ENCODE peak calls at places on chromosome 21, in seven cellular contexts. One of them, this sample, is unnamed.

GRCh38 chr21:44492572-44493385 is 37.5 kb downstream of the LRRC3 start:
- DNase-seq in ovary: no peak
- DNase-seq in ascending aorta: no peak
- DNase-seq in CD8-positive, alpha-beta T cell: no peak
- DNase-seq in foreskin keratinocyte: no peak
- DNase-seq in lower lobe of right lung: no peak
- DNase-seq in heart left ventricle: no peak
- DNase-seq in this sample: no peak

GRCh38 chr21:32426592-32427051 is 14.1 kb downstream of the EVA1C start:
- DNase-seq in ovary: no peak
- DNase-seq in ascending aorta: no peak
- DNase-seq in CD8-positive, alpha-beta T cell: no peak
- DNase-seq in foreskin keratinocyte: no peak
- DNase-seq in lower lobe of right lung: no peak
- DNase-seq in heart left ventricle: no peak
- DNase-seq in this sample: no peak

GRCh38 chr21:17466166-17466565 is 46.7 kb upstream of the CXADR start:
- DNase-seq in ovary: no peak
- DNase-seq in ascending aorta: no peak
- DNase-seq in CD8-positive, alpha-beta T cell: no peak
- DNase-seq in foreskin keratinocyte: peak; percentile 46
- DNase-seq in lower lobe of right lung: no peak
- DNase-seq in heart left ventricle: no peak
- DNase-seq in this sample: no peak

GRCh38 chr21:43667191-43667904 is 8.0 kb downstream of the RRP1B start:
- DNase-seq in ovary: no peak
- DNase-seq in ascending aorta: no peak
- DNase-seq in CD8-positive, alpha-beta T cell: no peak
- DNase-seq in foreskin keratinocyte: no peak
- DNase-seq in lower lobe of right lung: no peak
- DNase-seq in heart left ventricle: no peak
- DNase-seq in this sample: no peak

GRCh38 chr21:37149411-37149810 is 76.4 kb downstream of the TTC3 start:
- DNase-seq in ovary: no peak
- DNase-seq in ascending aorta: no peak
- DNase-seq in CD8-positive, alpha-beta T cell: no peak
- DNase-seq in foreskin keratinocyte: no peak
- DNase-seq in lower lobe of right lung: no peak
- DNase-seq in heart left ventricle: no peak
- DNase-seq in this sample: peak; percentile 58

GRCh38 chr21:31162827-31163226 is 124.6 kb upstream of the KRTAP19-8 start:
- DNase-seq in ovary: no peak
- DNase-seq in ascending aorta: no peak
- DNase-seq in CD8-positive, alpha-beta T cell: no peak
- DNase-seq in foreskin keratinocyte: no peak
- DNase-seq in lower lobe of right lung: no peak
- DNase-seq in heart left ventricle: no peak
- DNase-seq in this sample: no peak

GRCh38 chr21:31909153-31909771 is 36.4 kb downstream of the HUNK start:
- DNase-seq in ovary: no peak
- DNase-seq in ascending aorta: no peak
- DNase-seq in CD8-positive, alpha-beta T cell: no peak
- DNase-seq in foreskin keratinocyte: no peak
- DNase-seq in lower lobe of right lung: no peak
- DNase-seq in heart left ventricle: no peak
- DNase-seq in this sample: no peak

GRCh38 chr21:18245493-18245967 is 897 bp downstream of the CHODL start:
- DNase-seq in ovary: peak; percentile 13
- DNase-seq in ascending aorta: peak; percentile 62
- DNase-seq in CD8-positive, alpha-beta T cell: no peak
- DNase-seq in foreskin keratinocyte: peak; percentile 2
- DNase-seq in lower lobe of right lung: no peak
- DNase-seq in heart left ventricle: no peak
- DNase-seq in this sample: no peak

GRCh38 chr21:28385845-28386244 is 606.8 kb downstream of the LTN1 start:
- DNase-seq in ovary: no peak
- DNase-seq in ascending aorta: no peak
- DNase-seq in CD8-positive, alpha-beta T cell: no peak
- DNase-seq in foreskin keratinocyte: no peak
- DNase-seq in lower lobe of right lung: no peak
- DNase-seq in heart left ventricle: no peak
- DNase-seq in this sample: no peak

GRCh38 chr21:21788591-21788990 is 790.4 kb downstream of the NCAM2 start:
- DNase-seq in ovary: no peak
- DNase-seq in ascending aorta: no peak
- DNase-seq in CD8-positive, alpha-beta T cell: no peak
- DNase-seq in foreskin keratinocyte: no peak
- DNase-seq in lower lobe of right lung: no peak
- DNase-seq in heart left ventricle: no peak
- DNase-seq in this sample: no peak

GRCh38 chr21:44914176-44914874 is 6.4 kb downstream of the ITGB2 start:
- DNase-seq in ovary: no peak
- DNase-seq in ascending aorta: no peak
- DNase-seq in CD8-positive, alpha-beta T cell: peak; percentile 57
- DNase-seq in foreskin keratinocyte: no peak
- DNase-seq in lower lobe of right lung: peak; percentile 78
- DNase-seq in heart left ventricle: peak; percentile 77
- DNase-seq in this sample: no peak

GRCh38 chr21:29271927-29272333 is 26.8 kb upstream of the BACH1 start:
- DNase-seq in ovary: no peak
- DNase-seq in ascending aorta: no peak
- DNase-seq in CD8-positive, alpha-beta T cell: no peak
- DNase-seq in foreskin keratinocyte: no peak
- DNase-seq in lower lobe of right lung: no peak
- DNase-seq in heart left ventricle: no peak
- DNase-seq in this sample: no peak

GRCh38 chr21:37746849-37747248 is 169.4 kb downstream of the KCNJ6 start:
- DNase-seq in ovary: no peak
- DNase-seq in ascending aorta: no peak
- DNase-seq in CD8-positive, alpha-beta T cell: no peak
- DNase-seq in foreskin keratinocyte: no peak
- DNase-seq in lower lobe of right lung: no peak
- DNase-seq in heart left ventricle: no peak
- DNase-seq in this sample: no peak

GRCh38 chr21:38822754-38823374 is 17.1 kb downstream of the ETS2 start:
- DNase-seq in ovary: no peak
- DNase-seq in ascending aorta: no peak
- DNase-seq in CD8-positive, alpha-beta T cell: no peak
- DNase-seq in foreskin keratinocyte: no peak
- DNase-seq in lower lobe of right lung: no peak
- DNase-seq in heart left ventricle: no peak
- DNase-seq in this sample: no peak

GRCh38 chr21:21682172-21682571 is 684.0 kb downstream of the NCAM2 start:
- DNase-seq in ovary: no peak
- DNase-seq in ascending aorta: no peak
- DNase-seq in CD8-positive, alpha-beta T cell: no peak
- DNase-seq in foreskin keratinocyte: no peak
- DNase-seq in lower lobe of right lung: no peak
- DNase-seq in heart left ventricle: no peak
- DNase-seq in this sample: no peak

GRCh38 chr21:33434770-33435360 is 31.7 kb downstream of the IFNGR2 start:
- DNase-seq in ovary: no peak
- DNase-seq in ascending aorta: no peak
- DNase-seq in CD8-positive, alpha-beta T cell: no peak
- DNase-seq in foreskin keratinocyte: peak; percentile 90
- DNase-seq in lower lobe of right lung: peak; percentile 24
- DNase-seq in heart left ventricle: no peak
- DNase-seq in this sample: peak; percentile 69

GRCh38 chr21:37237764-37238163 is 29.4 kb downstream of the VPS26C start:
- DNase-seq in ovary: no peak
- DNase-seq in ascending aorta: no peak
- DNase-seq in CD8-positive, alpha-beta T cell: no peak
- DNase-seq in foreskin keratinocyte: no peak
- DNase-seq in lower lobe of right lung: no peak
- DNase-seq in heart left ventricle: no peak
- DNase-seq in this sample: no peak

DNA sequence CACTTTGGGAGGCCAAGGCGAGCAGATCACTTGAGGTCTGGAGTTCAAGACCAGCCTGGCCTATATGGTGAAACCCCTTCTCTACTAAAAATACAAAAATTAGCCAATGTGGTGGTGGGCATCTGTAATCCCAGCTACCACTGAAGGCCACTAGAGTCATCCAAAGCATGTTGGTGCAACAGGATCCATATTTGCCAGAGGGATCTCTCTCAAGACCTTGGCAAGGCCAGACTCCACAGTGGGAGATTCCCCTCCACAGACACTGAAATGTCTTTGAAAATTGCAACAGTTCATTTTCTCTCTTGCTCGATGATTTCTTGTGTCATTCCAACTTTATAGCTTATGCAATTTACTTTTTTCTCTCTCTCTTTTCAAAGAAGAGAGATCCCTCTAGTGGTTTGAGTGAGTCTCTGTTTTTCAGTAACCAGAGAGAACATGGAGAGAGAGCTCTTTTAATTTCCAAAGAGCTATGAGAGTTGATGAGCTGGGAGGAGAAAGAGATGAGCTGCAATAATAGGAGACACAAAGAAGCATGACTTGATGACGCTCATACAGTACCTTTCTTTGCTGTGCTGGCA is 176.8 kb upstream of the USP25 start:
- DNase-seq in ovary: no peak
- DNase-seq in ascending aorta: no peak
- DNase-seq in CD8-positive, alpha-beta T cell: no peak
- DNase-seq in foreskin keratinocyte: no peak
- DNase-seq in lower lobe of right lung: no peak
- DNase-seq in heart left ventricle: no peak
- DNase-seq in this sample: no peak
- TF ChIP-seq CTCF in ovary: no peak
- TF ChIP-seq CTCF in ascending aorta: no peak
- TF ChIP-seq CTCF in CD8-positive, alpha-beta T cell: peak; percentile 71
- TF ChIP-seq CTCF in foreskin keratinocyte: peak; percentile 70
- TF ChIP-seq CTCF in lower lobe of right lung: peak; percentile 41
- TF ChIP-seq CTCF in heart left ventricle: peak; percentile 37
- TF ChIP-seq CTCF in this sample: peak; percentile 46

DNA sequence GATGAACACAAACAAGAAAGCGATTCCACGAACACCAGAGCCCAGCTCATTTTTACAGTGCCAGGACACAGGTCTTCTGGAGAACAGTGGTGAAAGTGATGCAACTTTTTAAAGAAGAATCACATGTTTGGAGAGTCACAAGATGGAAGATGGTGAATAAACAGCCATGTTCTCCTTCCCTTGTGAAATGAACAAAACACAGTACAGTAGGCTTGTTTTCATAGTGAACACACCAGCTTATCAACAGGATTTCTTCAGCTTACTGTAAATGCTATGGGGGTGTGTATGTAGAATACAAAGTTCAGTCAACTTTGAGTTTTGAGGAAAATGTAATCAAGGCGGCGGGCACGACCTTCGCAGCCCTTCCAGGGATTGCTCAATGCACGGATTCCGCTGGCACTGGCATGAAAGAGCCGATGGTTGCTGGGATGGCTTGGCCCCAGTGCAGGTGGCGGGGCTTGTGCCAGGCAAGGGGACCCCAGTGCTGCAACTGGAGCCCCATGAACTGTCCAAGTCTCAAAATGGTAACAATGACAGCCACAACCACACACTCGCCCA is 9.7 kb downstream of the TMPRSS3 start:
- DNase-seq in ovary: no peak
- DNase-seq in ascending aorta: no peak
- DNase-seq in CD8-positive, alpha-beta T cell: no peak
- DNase-seq in foreskin keratinocyte: no peak
- DNase-seq in lower lobe of right lung: no peak
- DNase-seq in heart left ventricle: no peak
- DNase-seq in this sample: no peak
- H3K27ac ChIP-seq in ovary: no peak overlapping the region
- H3K27ac ChIP-seq in ascending aorta: no peak overlapping the region
- H3K27ac ChIP-seq in CD8-positive, alpha-beta T cell: no peak overlapping the region
- H3K27ac ChIP-seq in foreskin keratinocyte: no peak overlapping the region
- H3K27ac ChIP-seq in lower lobe of right lung: no peak overlapping the region
- H3K27ac ChIP-seq in heart left ventricle: no peak overlapping the region
- H3K27ac ChIP-seq in this sample: no peak overlapping the region

DNA sequence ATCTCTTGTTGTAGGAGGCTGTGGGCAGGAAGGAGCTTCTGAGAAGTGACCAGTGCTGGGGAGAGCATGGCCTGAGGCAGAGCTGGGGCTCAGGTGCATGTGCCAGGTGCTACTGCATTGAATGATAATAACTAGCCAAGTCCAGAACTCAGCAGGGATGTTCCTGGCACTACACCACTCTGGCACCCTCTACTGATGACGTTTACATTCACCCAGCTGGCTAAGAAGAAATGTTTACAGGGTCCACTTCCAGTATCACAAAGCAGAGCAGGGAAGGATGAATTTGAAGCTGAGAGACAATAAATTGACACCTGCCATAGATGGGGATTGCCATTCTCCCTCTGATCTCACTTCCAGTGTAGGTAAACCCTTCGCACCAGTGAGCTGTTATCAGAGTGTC is 411.8 kb downstream of the SETD4 start:
- DNase-seq in ovary: no peak
- DNase-seq in ascending aorta: no peak
- DNase-seq in CD8-positive, alpha-beta T cell: no peak
- DNase-seq in foreskin keratinocyte: no peak
- DNase-seq in lower lobe of right lung: no peak
- DNase-seq in heart left ventricle: no peak
- DNase-seq in this sample: no peak
- TF ChIP-seq CTCF in ovary: no peak
- TF ChIP-seq CTCF in ascending aorta: no peak
- TF ChIP-seq CTCF in CD8-positive, alpha-beta T cell: no peak
- TF ChIP-seq CTCF in foreskin keratinocyte: peak; percentile 47
- TF ChIP-seq CTCF in lower lobe of right lung: no peak
- TF ChIP-seq CTCF in heart left ventricle: no peak
- TF ChIP-seq CTCF in this sample: no peak

GRCh38 chr21:42601656-42602055 is 51.8 kb upstream of the PDE9A start:
- DNase-seq in ovary: no peak
- DNase-seq in ascending aorta: no peak
- DNase-seq in CD8-positive, alpha-beta T cell: no peak
- DNase-seq in foreskin keratinocyte: no peak
- DNase-seq in lower lobe of right lung: no peak
- DNase-seq in heart left ventricle: no peak
- DNase-seq in this sample: no peak

GRCh38 chr21:42598159-42598735 is 55.2 kb upstream of the PDE9A start:
- DNase-seq in ovary: no peak
- DNase-seq in ascending aorta: no peak
- DNase-seq in CD8-positive, alpha-beta T cell: no peak
- DNase-seq in foreskin keratinocyte: no peak
- DNase-seq in lower lobe of right lung: no peak
- DNase-seq in heart left ventricle: no peak
- DNase-seq in this sample: no peak

GRCh38 chr21:42599486-42599885 is 53.9 kb upstream of the PDE9A start:
- DNase-seq in ovary: no peak
- DNase-seq in ascending aorta: no peak
- DNase-seq in CD8-positive, alpha-beta T cell: no peak
- DNase-seq in foreskin keratinocyte: no peak
- DNase-seq in lower lobe of right lung: no peak
- DNase-seq in heart left ventricle: no peak
- DNase-seq in this sample: no peak

GRCh38 chr21:42597487-42598158 is 55.8 kb upstream of the PDE9A start:
- DNase-seq in ovary: no peak
- DNase-seq in ascending aorta: no peak
- DNase-seq in CD8-positive, alpha-beta T cell: no peak
- DNase-seq in foreskin keratinocyte: no peak
- DNase-seq in lower lobe of right lung: no peak
- DNase-seq in heart left ventricle: no peak
- DNase-seq in this sample: no peak

DNA sequence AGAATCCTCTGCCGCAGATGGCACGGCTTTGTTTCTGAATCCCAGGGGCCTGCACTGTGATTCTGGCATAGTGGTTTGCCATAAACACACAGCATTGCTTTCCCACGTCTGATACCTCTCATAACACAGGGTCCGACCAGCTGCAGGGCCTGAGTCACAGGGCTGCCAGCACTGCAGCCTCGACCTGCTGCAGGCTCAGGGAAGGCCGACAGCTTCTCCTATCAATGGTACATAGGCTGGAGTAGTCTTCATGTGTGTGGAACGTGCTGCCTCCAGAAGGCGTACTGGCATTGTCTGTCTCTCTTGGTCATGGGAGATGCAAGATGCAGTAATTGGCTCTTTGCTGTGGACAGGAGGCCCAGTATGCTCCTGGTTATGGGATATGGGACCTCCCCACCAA is 53.5 kb upstream of the PDE9A start:
- DNase-seq in ovary: no peak
- DNase-seq in ascending aorta: no peak
- DNase-seq in CD8-positive, alpha-beta T cell: no peak
- DNase-seq in foreskin keratinocyte: no peak
- DNase-seq in lower lobe of right lung: no peak
- DNase-seq in heart left ventricle: no peak
- DNase-seq in this sample: no peak
- H3K27ac ChIP-seq in ovary: no peak overlapping the region
- H3K27ac ChIP-seq in ascending aorta: no peak overlapping the region
- H3K27ac ChIP-seq in CD8-positive, alpha-beta T cell: no peak overlapping the region
- H3K27ac ChIP-seq in foreskin keratinocyte: no peak overlapping the region
- H3K27ac ChIP-seq in lower lobe of right lung: no peak overlapping the region
- H3K27ac ChIP-seq in heart left ventricle: no peak overlapping the region
- H3K27ac ChIP-seq in this sample: no peak overlapping the region